ENCODE peak calls at places on chromosomes 4 and X, in six cellular contexts. One of them, this sample, is unnamed.

GRCh38 chrX:100913111-100913510 is 15.6 kb downstream of the XKRX start:
- DNase-seq in OCI-M1: no peak
- DNase-seq in memory B cell: no peak
- DNase-seq in left ventricle myocardium inferior: no peak
- DNase-seq in CD8-positive, alpha-beta T cell: no peak
- DNase-seq in astrocyte of the spinal cord: no peak
- DNase-seq in this sample: no peak

GRCh38 chr4:140756292-140757219 is at the start of gene TBC1D9:
- DNase-seq in memory B cell: peak
- DNase-seq in CD8-positive, alpha-beta T cell: no peak
- DNase-seq in left ventricle myocardium inferior: peak
- DNase-seq in astrocyte of the spinal cord: peak
- DNase-seq in OCI-M1: peak
- DNase-seq in this sample: peak

GRCh38 chr4:174255374-174255773 is 28.1 kb downstream of the FBXO8 start:
- DNase-seq in OCI-M1: no peak
- DNase-seq in left ventricle myocardium inferior: no peak
- DNase-seq in astrocyte of the spinal cord: no peak
- DNase-seq in CD8-positive, alpha-beta T cell: no peak
- DNase-seq in memory B cell: no peak
- DNase-seq in this sample: no peak

GRCh38 chr4:3836041-3836801 is 70.0 kb downstream of the ADRA2C start:
- DNase-seq in memory B cell: no peak
- DNase-seq in astrocyte of the spinal cord: no peak
- DNase-seq in OCI-M1: no peak
- DNase-seq in CD8-positive, alpha-beta T cell: no peak
- DNase-seq in left ventricle myocardium inferior: no peak
- DNase-seq in this sample: no peak

GRCh38 chr4:101593666-101594065 is 196.9 kb upstream of the BANK1 start:
- DNase-seq in left ventricle myocardium inferior: no peak
- DNase-seq in memory B cell: no peak
- DNase-seq in CD8-positive, alpha-beta T cell: no peak
- DNase-seq in OCI-M1: no peak
- DNase-seq in astrocyte of the spinal cord: no peak
- DNase-seq in this sample: no peak

GRCh38 chr4:22502895-22503814 is 12.7 kb downstream of the ADGRA3 start:
- DNase-seq in memory B cell: no peak
- DNase-seq in left ventricle myocardium inferior: no peak
- DNase-seq in astrocyte of the spinal cord: no peak
- DNase-seq in CD8-positive, alpha-beta T cell: no peak
- DNase-seq in OCI-M1: no peak
- DNase-seq in this sample: no peak

GRCh38 chr4:20565075-20565721 is 135.1 kb upstream of the PACRGL start:
- DNase-seq in memory B cell: no peak
- DNase-seq in astrocyte of the spinal cord: peak
- DNase-seq in OCI-M1: no peak
- DNase-seq in CD8-positive, alpha-beta T cell: no peak
- DNase-seq in left ventricle myocardium inferior: no peak
- DNase-seq in this sample: no peak

GRCh38 chr4:158788608-158789007 is 19.8 kb downstream of the FNIP2 start:
- DNase-seq in left ventricle myocardium inferior: no peak
- DNase-seq in CD8-positive, alpha-beta T cell: no peak
- DNase-seq in memory B cell: no peak
- DNase-seq in OCI-M1: no peak
- DNase-seq in astrocyte of the spinal cord: peak
- DNase-seq in this sample: no peak

GRCh38 chr4:73208376-73208775 is 50.2 kb downstream of the ANKRD17 start:
- DNase-seq in OCI-M1: no peak
- DNase-seq in CD8-positive, alpha-beta T cell: no peak
- DNase-seq in memory B cell: no peak
- DNase-seq in left ventricle myocardium inferior: no peak
- DNase-seq in astrocyte of the spinal cord: peak
- DNase-seq in this sample: no peak

GRCh38 chrX:72003811-72004750 is 93.4 kb downstream of the NHSL2 start:
- DNase-seq in OCI-M1: no peak
- DNase-seq in astrocyte of the spinal cord: peak
- DNase-seq in CD8-positive, alpha-beta T cell: no peak
- DNase-seq in left ventricle myocardium inferior: peak
- DNase-seq in memory B cell: no peak
- DNase-seq in this sample: no peak

GRCh38 chr4:83558693-83559092 is 22.8 kb downstream of the GPAT3 start:
- DNase-seq in OCI-M1: peak
- DNase-seq in astrocyte of the spinal cord: peak
- DNase-seq in left ventricle myocardium inferior: no peak
- DNase-seq in CD8-positive, alpha-beta T cell: no peak
- DNase-seq in memory B cell: no peak
- DNase-seq in this sample: no peak

GRCh38 chr4:41141910-41142309 is 72.4 kb downstream of the APBB2 start:
- DNase-seq in left ventricle myocardium inferior: no peak
- DNase-seq in astrocyte of the spinal cord: peak
- DNase-seq in OCI-M1: no peak
- DNase-seq in CD8-positive, alpha-beta T cell: no peak
- DNase-seq in memory B cell: no peak
- DNase-seq in this sample: no peak

GRCh38 chr4:92234393-92235176 is 69.2 kb upstream of the GRID2 start:
- DNase-seq in CD8-positive, alpha-beta T cell: no peak
- DNase-seq in memory B cell: no peak
- DNase-seq in astrocyte of the spinal cord: peak
- DNase-seq in left ventricle myocardium inferior: no peak
- DNase-seq in OCI-M1: peak
- DNase-seq in this sample: no peak

GRCh38 chrX:111914398-111915092 is 38.6 kb downstream of the TRPC5OS start:
- DNase-seq in CD8-positive, alpha-beta T cell: no peak
- DNase-seq in OCI-M1: peak
- DNase-seq in memory B cell: no peak
- DNase-seq in left ventricle myocardium inferior: no peak
- DNase-seq in astrocyte of the spinal cord: no peak
- DNase-seq in this sample: no peak